ENCODE peak calls at places on chromosomes 7 and 10, in seven cellular contexts. F is IMR-90, Y is mesendoderm, Z is neuronal stem cell, I is H1, O is trophoblast cell, M is mesenchymal stem cell. B is an unnamed sample.

GRCh38 chr7:80721880-80722595 is 83.6 kb downstream of the CD36 start:
- DNase-seq in F (peak), O (peak), Z (no peak), Y (peak), M (peak), I (no peak), B (no peak)

GRCh38 chr10:91022390-91022789 is 101.5 kb upstream of the ANKRD1 start:
- DNase-seq in M (no peak), I (no peak), O (no peak), Z (no peak), Y (no peak), F (no peak), B (no peak)

GRCh38 chr7:87564290-87564963 is 36.3 kb downstream of the ABCB1 start:
- DNase-seq in Z (peak), M (peak), O (peak), I (peak), F (no peak), Y (peak), B (peak)

GRCh38 chr7:24968165-24968564 is 11.8 kb downstream of the OSBPL3 start:
- DNase-seq in M (no peak), Y (no peak), F (no peak), O (no peak), I (no peak), Z (no peak), B (no peak)

GRCh38 chr7:71325151-71325550 is 193.2 kb downstream of the GALNT17 start:
- DNase-seq in M (no peak), Y (peak), I (no peak), O (no peak), Z (no peak), F (no peak), B (peak)

GRCh38 chr7:2849941-2850766 is 6.0 kb upstream of the GNA12 start:
- DNase-seq in Z (no peak), F (no peak), I (no peak), Y (no peak), O (no peak), M (no peak), B (no peak)

GRCh38 chr7:94258856-94259255 is 135.8 kb upstream of the COL1A2 start:
- DNase-seq in O (no peak), F (no peak), Y (peak), M (peak), Z (no peak), I (peak), B (peak)

GRCh38 chr7:147651601-147652000 is 939.0 kb upstream of the C7orf33 start:
- DNase-seq in Y (peak), O (no peak), F (no peak), Z (no peak), I (no peak), M (no peak), B (no peak)

GRCh38 chr7:77393261-77393660 is 22.9 kb downstream of the GSAP start:
- DNase-seq in F (peak), M (no peak), Y (no peak), Z (no peak), O (peak), I (no peak), B (no peak)

GRCh38 chr7:121126201-121126600 is 137.7 kb downstream of the CPED1 start:
- DNase-seq in I (no peak), F (no peak), Y (no peak), Z (no peak), M (no peak), O (no peak), B (no peak)

GRCh38 chr7:121123028-121123427 is 134.5 kb downstream of the CPED1 start:
- DNase-seq in Z (no peak), Y (no peak), O (no peak), M (peak), I (no peak), F (peak), B (no peak)

GRCh38 chr7:121132940-121133339 is 144.4 kb downstream of the CPED1 start:
- DNase-seq in I (no peak), M (no peak), Z (no peak), Y (peak), O (no peak), F (no peak), B (no peak)

GRCh38 chr7:121126801-121127534 is 138.5 kb downstream of the CPED1 start:
- DNase-seq in Z (no peak), F (peak), M (peak), Y (no peak), I (no peak), O (no peak), B (no peak)
- H2AK5ac ChIP-seq in Z (no peak), F (no peak), M (no peak), Y (no peak), I (no peak), O (no peak), B (no peak)

GRCh38 chr10:110893559-110894179 is 21.9 kb downstream of the PDCD4 start:
- DNase-seq in I (no peak), Y (peak), Z (no peak), M (peak), O (peak), F (peak), B (no peak)
- H3K18ac ChIP-seq in I (no peak), Y (no peak), Z (no peak), M (no peak), O (no peak), F (no peak), B (no peak)

GRCh38 chr7:33530664-33531063 is 374.7 kb upstream of the BMPER start:
- DNase-seq in O (no peak), Z (no peak), M (no peak), I (no peak), F (no peak), Y (no peak), B (no peak)
- H2AK5ac ChIP-seq in O (no peak), Z (no peak), M (no peak), I (no peak), F (no peak), Y (no peak), B (no peak)

GRCh38 chr10:23367896-23368685 is 23.5 kb upstream of the C10orf67 start:
- DNase-seq in O (no peak), M (peak), Z (no peak), I (no peak), F (no peak), Y (no peak), B (no peak)
- H3K18ac ChIP-seq in O (no peak), M (peak), Z (no peak), I (no peak), F (no peak), Y (no peak), B (no peak)

GRCh38 chr10:30080161-30080560 is 20.8 kb upstream of the JCAD start:
- DNase-seq in F (peak), M (peak), O (no peak), Y (no peak), Z (no peak), I (no peak), B (no peak)

GRCh38 chr10:30088178-30088577 is 28.8 kb upstream of the JCAD start:
- DNase-seq in I (no peak), Z (no peak), Y (peak), F (no peak), O (no peak), M (no peak), B (no peak)

GRCh38 chr10:30081182-30081581 is 21.8 kb upstream of the JCAD start:
- DNase-seq in Y (no peak), F (no peak), I (no peak), O (no peak), Z (no peak), M (no peak), B (no peak)

GRCh38 chr10:30079423-30079822 is 20.0 kb upstream of the JCAD start:
- DNase-seq in Z (no peak), O (no peak), I (no peak), Y (no peak), M (no peak), F (no peak), B (no peak)

DNA sequence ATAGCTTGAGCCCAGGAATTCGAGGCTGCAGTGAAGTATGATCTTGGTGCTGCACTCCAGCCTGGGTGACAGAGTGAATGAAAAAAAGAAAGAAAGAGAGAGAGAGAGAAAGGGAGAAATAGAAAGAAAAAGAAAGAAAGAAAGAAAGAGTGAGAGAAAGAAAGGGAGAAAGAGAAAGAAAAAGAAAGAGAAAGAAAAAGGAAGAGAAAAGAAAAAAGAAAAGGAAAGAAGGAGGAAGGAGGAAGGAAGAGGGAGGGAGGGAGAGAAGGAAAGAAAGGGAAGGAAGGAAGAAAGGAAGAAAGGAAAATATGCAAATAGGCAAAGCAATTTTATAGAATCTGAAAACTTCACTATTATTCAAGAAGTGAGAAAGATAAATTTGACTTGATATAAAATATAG is 24.5 kb upstream of the JCAD start:
- DNase-seq in O (no peak), I (no peak), Y (no peak), Z (no peak), M (no peak), F (no peak), B (no peak)
- H2AK5ac ChIP-seq in O (no peak), I (no peak), Y (no peak), Z (no peak), M (no peak), F (no peak), B (no peak)

DNA sequence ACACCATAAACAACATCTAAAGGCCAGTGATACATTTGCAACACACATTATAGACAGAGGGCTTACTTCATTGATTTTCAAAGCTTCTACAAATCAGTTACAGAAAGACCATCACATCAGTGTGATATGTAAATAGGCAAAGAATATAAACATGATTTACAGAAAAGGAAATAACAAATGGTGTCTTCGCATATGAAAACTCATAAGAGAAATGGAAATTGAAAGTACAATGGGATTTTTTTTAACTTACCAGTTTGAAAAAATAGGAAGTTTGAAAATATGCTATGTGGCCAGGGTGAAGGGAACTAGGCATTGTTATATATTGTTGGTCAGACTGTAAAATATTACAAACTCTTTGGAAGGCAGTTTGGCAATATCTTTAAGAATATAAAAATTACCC is 27.3 kb downstream of the SEC23IP start:
- DNase-seq in M (no peak), I (no peak), Y (no peak), O (no peak), Z (no peak), F (no peak), B (no peak)
- H3K18ac ChIP-seq in M (no peak), I (no peak), Y (no peak), O (no peak), Z (no peak), F (no peak), B (no peak)

DNA sequence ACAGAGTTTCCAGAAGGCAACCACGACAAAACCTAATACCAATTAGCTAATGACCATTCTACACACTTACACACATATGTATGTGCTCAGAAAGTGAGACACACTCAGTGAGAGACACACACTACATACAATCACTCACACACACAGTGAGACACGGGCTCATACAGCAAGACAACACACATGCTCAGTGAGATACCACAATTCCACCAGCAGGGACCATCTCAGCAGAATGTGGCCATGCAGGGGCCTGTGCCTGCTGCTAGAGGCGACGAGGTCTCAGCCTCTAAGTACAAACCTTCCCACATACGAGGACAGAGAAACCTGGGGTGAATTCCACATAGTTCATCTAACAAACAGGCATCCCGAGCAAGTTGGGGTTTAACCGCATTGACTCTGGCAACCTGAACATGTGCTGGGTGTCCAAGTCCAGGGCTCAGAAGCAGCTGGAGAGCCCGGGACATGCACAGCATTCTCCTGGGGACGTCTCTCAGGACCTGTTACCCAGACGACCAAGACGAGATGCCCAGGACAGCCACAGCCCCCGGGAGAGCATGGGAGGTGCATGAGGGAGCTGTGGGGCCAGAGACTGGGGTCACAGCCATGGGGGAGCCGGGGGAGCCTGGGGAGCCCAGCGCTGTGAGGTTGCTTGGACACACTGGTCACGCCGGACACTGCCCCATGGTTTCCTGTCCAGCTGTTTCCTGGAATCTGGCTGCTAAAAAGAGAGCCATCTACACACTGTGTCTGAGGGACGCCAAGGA is 523.6 kb downstream of the PTPRN2 start:
- DNase-seq in I (no peak), O (no peak), Y (no peak), M (no peak), F (no peak), Z (no peak), B (no peak)
- H2AK5ac ChIP-seq in I (no peak), O (no peak), Y (no peak), M (no peak), F (no peak), Z (no peak), B (no peak)

DNA sequence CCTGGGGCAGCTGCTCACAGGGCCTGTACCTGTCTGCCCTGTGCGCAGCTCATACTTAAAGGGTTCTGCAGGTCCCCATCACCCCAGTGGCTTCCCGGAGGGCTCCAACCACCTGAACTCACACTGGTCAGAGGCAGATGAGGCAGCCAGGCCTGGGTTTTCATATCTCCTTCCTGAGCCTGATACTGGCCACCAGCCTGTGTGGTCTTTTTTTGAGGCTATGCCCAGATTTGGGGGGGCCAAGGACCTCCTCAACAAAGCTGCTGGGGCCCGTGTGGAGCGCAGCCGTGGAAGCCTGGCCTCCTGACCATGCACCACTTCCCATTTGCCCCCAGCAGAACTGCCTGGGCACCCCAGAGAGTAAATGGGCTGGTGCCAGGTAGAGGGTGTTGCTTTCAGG is 25.7 kb downstream of the PNLIPRP2 start:
- DNase-seq in Z (no peak), O (no peak), Y (no peak), F (no peak), I (no peak), M (no peak), B (peak)
- H3K18ac ChIP-seq in Z (no peak), O (no peak), Y (no peak), F (no peak), I (no peak), M (no peak), B (no peak)